ENCODE peak calls at places on chromosomes 6 and 20, in eight cellular contexts. One of them, this sample, is unnamed.

GRCh38 chr6:33921745-33922144 is 117.9 kb upstream of the MLN start:
- DNase-seq in GM23338: no peak
- DNase-seq in GM12891: no peak
- DNase-seq in transverse colon: no peak
- DNase-seq in prostate gland: no peak
- DNase-seq in SK-N-SH: no peak
- DNase-seq in H1: no peak
- DNase-seq in HCT116: no peak
- DNase-seq in this sample: no peak

GRCh38 chr20:46970937-46971630 is 76.4 kb downstream of the EYA2 start:
- DNase-seq in GM23338: peak; percentile 98
- DNase-seq in HCT116: peak; percentile 95
- DNase-seq in H1: peak; percentile 43
- DNase-seq in GM12891: no peak
- DNase-seq in SK-N-SH: peak; percentile 76
- DNase-seq in transverse colon: no peak
- DNase-seq in prostate gland: no peak
- DNase-seq in this sample: no peak

GRCh38 chr6:104601008-104601745 is 258.5 kb downstream of the HACE1 start:
- DNase-seq in H1: no peak
- DNase-seq in HCT116: no peak
- DNase-seq in prostate gland: no peak
- DNase-seq in GM12891: no peak
- DNase-seq in GM23338: no peak
- DNase-seq in SK-N-SH: no peak
- DNase-seq in transverse colon: no peak
- DNase-seq in this sample: no peak

GRCh38 chr6:6859722-6860121 is 248.0 kb upstream of the RREB1 start:
- DNase-seq in H1: no peak
- DNase-seq in prostate gland: no peak
- DNase-seq in transverse colon: no peak
- DNase-seq in GM23338: no peak
- DNase-seq in SK-N-SH: no peak
- DNase-seq in GM12891: no peak
- DNase-seq in HCT116: no peak
- DNase-seq in this sample: no peak

GRCh38 chr20:15547109-15547508 is 1026.1 kb downstream of the KIF16B start:
- DNase-seq in GM12891: no peak
- DNase-seq in transverse colon: no peak
- DNase-seq in HCT116: no peak
- DNase-seq in GM23338: no peak
- DNase-seq in prostate gland: no peak
- DNase-seq in SK-N-SH: no peak
- DNase-seq in H1: no peak
- DNase-seq in this sample: no peak

GRCh38 chr6:54800201-54800600 is 46.4 kb upstream of the FAM83B start:
- DNase-seq in transverse colon: no peak
- DNase-seq in GM23338: no peak
- DNase-seq in GM12891: no peak
- DNase-seq in H1: no peak
- DNase-seq in HCT116: no peak
- DNase-seq in SK-N-SH: no peak
- DNase-seq in prostate gland: no peak
- DNase-seq in this sample: no peak

GRCh38 chr6:72810571-72811280 is 188.9 kb downstream of the KCNQ5 start:
- DNase-seq in SK-N-SH: no peak
- DNase-seq in H1: no peak
- DNase-seq in GM23338: no peak
- DNase-seq in prostate gland: no peak
- DNase-seq in HCT116: no peak
- DNase-seq in transverse colon: no peak
- DNase-seq in GM12891: no peak
- DNase-seq in this sample: no peak

GRCh38 chr20:50048420-50049166 is 64.4 kb downstream of the UBE2V1 start:
- DNase-seq in GM12891: no peak
- DNase-seq in HCT116: no peak
- DNase-seq in prostate gland: no peak
- DNase-seq in GM23338: no peak
- DNase-seq in H1: no peak
- DNase-seq in SK-N-SH: no peak
- DNase-seq in transverse colon: peak; percentile 46
- DNase-seq in this sample: no peak

GRCh38 chr6:131651782-131652181 is 14.7 kb downstream of the ENPP3 start:
- DNase-seq in HCT116: no peak
- DNase-seq in transverse colon: no peak
- DNase-seq in prostate gland: peak; percentile 68
- DNase-seq in GM12891: no peak
- DNase-seq in H1: no peak
- DNase-seq in GM23338: no peak
- DNase-seq in SK-N-SH: no peak
- DNase-seq in this sample: no peak

GRCh38 chr6:46985943-46986342 is 56.2 kb downstream of the ADGRF1 start:
- DNase-seq in HCT116: no peak
- DNase-seq in SK-N-SH: no peak
- DNase-seq in GM12891: no peak
- DNase-seq in transverse colon: no peak
- DNase-seq in H1: no peak
- DNase-seq in prostate gland: no peak
- DNase-seq in GM23338: no peak
- DNase-seq in this sample: no peak

GRCh38 chr6:31579119-31579505 is 3.1 kb downstream of the LTB start:
- DNase-seq in SK-N-SH: no peak
- DNase-seq in HCT116: no peak
- DNase-seq in GM23338: no peak
- DNase-seq in GM12891: no peak
- DNase-seq in H1: no peak
- DNase-seq in prostate gland: no peak
- DNase-seq in transverse colon: no peak
- DNase-seq in this sample: no peak

GRCh38 chr6:31579546-31580445 is 2.4 kb downstream of the LTB start:
- DNase-seq in transverse colon: no peak
- DNase-seq in GM23338: no peak
- DNase-seq in prostate gland: no peak
- DNase-seq in SK-N-SH: no peak
- DNase-seq in HCT116: no peak
- DNase-seq in GM12891: no peak
- DNase-seq in H1: no peak
- DNase-seq in this sample: no peak

GRCh38 chr6:31576897-31577341 is 1.6 kb downstream of the TNF start:
- DNase-seq in GM12891: no peak
- DNase-seq in HCT116: no peak
- DNase-seq in transverse colon: peak; percentile 60
- DNase-seq in GM23338: no peak
- DNase-seq in H1: no peak
- DNase-seq in prostate gland: no peak
- DNase-seq in SK-N-SH: no peak
- DNase-seq in this sample: no peak

GRCh38 chr6:31578058-31578457 is 2.7 kb downstream of the TNF start:
- DNase-seq in transverse colon: no peak
- DNase-seq in GM23338: no peak
- DNase-seq in GM12891: no peak
- DNase-seq in prostate gland: no peak
- DNase-seq in SK-N-SH: no peak
- DNase-seq in HCT116: no peak
- DNase-seq in H1: no peak
- DNase-seq in this sample: no peak

DNA sequence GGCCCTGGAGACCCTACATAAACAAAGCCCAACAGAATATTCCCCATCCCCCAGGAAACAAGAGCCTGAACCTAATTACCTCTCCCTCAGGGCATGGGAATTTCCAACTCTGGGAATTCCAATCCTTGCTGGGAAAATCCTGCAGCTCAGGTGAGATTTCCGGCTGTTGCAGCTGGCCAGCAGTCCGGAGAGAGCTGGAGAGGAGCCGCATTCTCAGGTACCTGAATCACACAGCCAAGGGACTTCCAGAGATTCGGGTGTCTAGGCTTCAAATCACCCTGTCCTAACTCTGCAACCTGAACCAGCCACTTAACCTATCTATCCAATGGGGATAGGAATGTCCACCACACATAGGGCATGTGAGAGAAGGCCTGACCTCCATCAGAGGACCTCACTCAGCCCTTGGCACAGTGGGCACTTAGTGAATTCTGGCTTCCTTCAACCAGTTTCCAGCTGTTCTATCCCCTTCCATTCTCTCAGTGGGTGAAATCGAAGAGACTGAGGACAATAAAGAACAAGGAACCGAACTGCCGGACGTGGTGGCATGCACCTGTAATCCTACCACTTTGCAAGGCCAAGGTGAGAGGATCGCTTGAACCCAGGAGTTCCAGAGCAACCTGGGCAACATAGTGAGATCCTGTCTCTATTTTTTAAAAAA is 3.2 kb downstream of the TNF start:
- DNase-seq in transverse colon: no peak
- DNase-seq in HCT116: no peak
- DNase-seq in SK-N-SH: no peak
- DNase-seq in GM23338: peak; percentile 75
- DNase-seq in GM12891: no peak
- DNase-seq in prostate gland: no peak
- DNase-seq in H1: peak; percentile 61
- DNase-seq in this sample: no peak
- TF ChIP-seq POLR2AphosphoS5 in transverse colon: no peak
- TF ChIP-seq POLR2AphosphoS5 in HCT116: no peak
- TF ChIP-seq POLR2AphosphoS5 in SK-N-SH: no peak
- TF ChIP-seq POLR2AphosphoS5 in GM23338: no peak
- TF ChIP-seq POLR2AphosphoS5 in GM12891: peak; percentile 72
- TF ChIP-seq POLR2AphosphoS5 in prostate gland: no peak
- TF ChIP-seq POLR2AphosphoS5 in H1: no peak
- TF ChIP-seq POLR2AphosphoS5 in this sample: no peak

DNA sequence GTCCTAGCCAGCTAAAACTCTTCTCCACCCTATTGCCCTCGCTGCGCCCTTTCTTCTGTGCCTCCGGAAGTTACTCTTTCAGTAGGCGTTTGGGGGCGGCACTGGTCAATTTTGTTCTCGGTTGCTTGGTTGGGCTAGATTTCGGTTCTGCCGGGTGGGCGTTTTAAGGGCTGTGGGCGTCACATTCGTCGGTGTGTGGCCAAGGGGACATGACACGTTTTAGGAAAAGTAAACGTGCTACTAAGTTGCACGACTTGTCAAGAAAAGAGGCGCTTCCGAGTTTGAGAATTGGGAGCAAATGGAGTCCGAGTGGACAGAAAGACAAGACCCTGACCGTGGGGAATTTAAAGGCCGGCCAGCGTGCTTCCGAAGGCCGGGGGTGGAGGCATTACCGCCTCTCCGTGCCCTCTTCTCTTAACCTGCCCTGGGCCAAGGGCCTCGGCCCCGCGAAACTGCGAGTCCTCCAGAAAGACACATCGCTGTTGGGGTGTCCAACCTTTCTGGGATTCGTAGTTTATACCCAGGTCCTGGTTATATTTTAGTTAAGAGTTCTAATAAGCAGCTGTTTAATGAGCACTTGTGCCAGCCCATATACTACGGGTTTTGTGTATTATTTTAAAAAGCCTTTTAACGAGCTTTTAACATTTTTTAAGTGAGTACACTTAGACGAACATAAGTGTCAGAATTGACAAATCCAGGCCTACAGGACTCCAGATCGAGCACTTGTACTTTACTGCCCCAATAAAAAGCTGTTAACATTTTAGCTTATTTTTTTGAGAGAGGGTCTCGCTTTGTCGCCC is 664 bp upstream of the BAG6 start:
- DNase-seq in GM23338: peak; percentile 98
- DNase-seq in prostate gland: peak; percentile 86
- DNase-seq in transverse colon: peak; percentile 91
- DNase-seq in SK-N-SH: peak; percentile 87
- DNase-seq in GM12891: peak; percentile 83
- DNase-seq in H1: peak; percentile 76
- DNase-seq in HCT116: no peak
- DNase-seq in this sample: peak; percentile 96
- TF ChIP-seq POLR2AphosphoS5 in GM23338: peak; percentile 62
- TF ChIP-seq POLR2AphosphoS5 in prostate gland: peak; percentile 91
- TF ChIP-seq POLR2AphosphoS5 in transverse colon: peak; percentile 87
- TF ChIP-seq POLR2AphosphoS5 in SK-N-SH: peak; percentile 84
- TF ChIP-seq POLR2AphosphoS5 in GM12891: no peak
- TF ChIP-seq POLR2AphosphoS5 in H1: no peak
- TF ChIP-seq POLR2AphosphoS5 in HCT116: peak; percentile 92
- TF ChIP-seq POLR2AphosphoS5 in this sample: no peak

GRCh38 chr6:43667245-43668150 is 20.1 kb downstream of the MRPS18A start:
- DNase-seq in SK-N-SH: peak; percentile 88
- DNase-seq in transverse colon: peak; percentile 93
- DNase-seq in prostate gland: peak; percentile 77
- DNase-seq in GM23338: peak; percentile 87
- DNase-seq in GM12891: peak; percentile 73
- DNase-seq in HCT116: peak; percentile 43
- DNase-seq in H1: peak; percentile 68
- DNase-seq in this sample: peak; percentile 87

GRCh38 chr6:43666181-43666920 is 21.2 kb downstream of the MRPS18A start:
- DNase-seq in H1: no peak
- DNase-seq in HCT116: no peak
- DNase-seq in prostate gland: no peak
- DNase-seq in transverse colon: no peak
- DNase-seq in GM23338: no peak
- DNase-seq in SK-N-SH: peak; percentile 19
- DNase-seq in GM12891: no peak
- DNase-seq in this sample: no peak

GRCh38 chr6:43669922-43670622 is 17.5 kb downstream of the MRPS18A start:
- DNase-seq in prostate gland: no peak
- DNase-seq in SK-N-SH: no peak
- DNase-seq in H1: no peak
- DNase-seq in transverse colon: no peak
- DNase-seq in GM23338: peak; percentile 38
- DNase-seq in GM12891: no peak
- DNase-seq in HCT116: no peak
- DNase-seq in this sample: no peak

GRCh38 chr6:43669050-43669921 is 18.3 kb downstream of the MRPS18A start:
- DNase-seq in SK-N-SH: peak; percentile 46
- DNase-seq in HCT116: no peak
- DNase-seq in prostate gland: no peak
- DNase-seq in H1: no peak
- DNase-seq in GM12891: no peak
- DNase-seq in GM23338: peak; percentile 27
- DNase-seq in transverse colon: no peak
- DNase-seq in this sample: peak; percentile 83

GRCh38 chr6:43668151-43669028 is 19.2 kb downstream of the MRPS18A start:
- DNase-seq in GM12891: no peak
- DNase-seq in prostate gland: peak; percentile 84
- DNase-seq in HCT116: peak; percentile 56
- DNase-seq in GM23338: peak; percentile 89
- DNase-seq in transverse colon: peak; percentile 70
- DNase-seq in H1: peak; percentile 60
- DNase-seq in SK-N-SH: peak; percentile 76
- DNase-seq in this sample: no peak
- TF ChIP-seq POLR2AphosphoS5 in GM12891: peak; percentile 20
- TF ChIP-seq POLR2AphosphoS5 in prostate gland: peak; percentile 51
- TF ChIP-seq POLR2AphosphoS5 in HCT116: peak; percentile 73
- TF ChIP-seq POLR2AphosphoS5 in GM23338: peak; percentile 54
- TF ChIP-seq POLR2AphosphoS5 in transverse colon: no peak
- TF ChIP-seq POLR2AphosphoS5 in H1: peak; percentile 93
- TF ChIP-seq POLR2AphosphoS5 in SK-N-SH: no peak
- TF ChIP-seq POLR2AphosphoS5 in this sample: no peak

DNA sequence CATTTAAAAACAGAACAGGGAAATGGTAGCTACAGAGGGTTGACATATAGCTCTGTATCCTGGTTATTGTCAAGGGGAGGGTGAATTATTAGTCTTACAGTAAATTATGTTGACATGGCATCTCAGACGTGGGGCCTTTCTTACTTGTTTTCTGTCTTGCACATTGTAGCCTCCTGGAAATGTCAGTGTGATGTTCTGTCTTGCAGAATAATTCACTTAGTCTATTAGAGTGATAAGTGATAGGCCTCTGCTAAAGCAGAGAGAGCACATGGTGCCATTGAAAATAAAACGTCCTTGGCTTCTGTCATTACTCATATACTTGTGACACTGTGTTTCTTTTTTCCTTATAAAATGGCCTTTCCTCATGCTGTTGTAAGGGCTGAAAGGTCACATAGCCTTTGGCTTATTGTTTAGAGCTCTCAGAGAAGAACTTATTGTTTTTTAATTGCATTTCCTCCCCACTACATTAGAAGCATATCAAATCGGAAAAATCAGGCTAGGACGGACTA is 531.0 kb downstream of the EPM2A start:
- DNase-seq in GM12891: no peak
- DNase-seq in GM23338: no peak
- DNase-seq in transverse colon: no peak
- DNase-seq in prostate gland: no peak
- DNase-seq in SK-N-SH: peak; percentile 12
- DNase-seq in H1: no peak
- DNase-seq in HCT116: no peak
- DNase-seq in this sample: no peak
- TF ChIP-seq POLR2AphosphoS5 in GM12891: no peak
- TF ChIP-seq POLR2AphosphoS5 in GM23338: no peak
- TF ChIP-seq POLR2AphosphoS5 in transverse colon: no peak
- TF ChIP-seq POLR2AphosphoS5 in prostate gland: no peak
- TF ChIP-seq POLR2AphosphoS5 in SK-N-SH: no peak
- TF ChIP-seq POLR2AphosphoS5 in H1: no peak
- TF ChIP-seq POLR2AphosphoS5 in HCT116: no peak
- TF ChIP-seq POLR2AphosphoS5 in this sample: no peak